ENCODE peak calls at places on chromosomes 2 and 18, in eight cellular contexts. One of them, this sample, is unnamed.

GRCh38 chr2:189555243-189555642 is 25.3 kb downstream of the SLC40A1 start:
- DNase-seq in WERI-Rb-1: no peak
- DNase-seq in left ventricle myocardium inferior: no peak
- DNase-seq in tibial nerve: no peak
- DNase-seq in OCI-LY7: no peak
- DNase-seq in HAP-1: no peak
- DNase-seq in stomach: no peak
- DNase-seq in astrocyte: no peak
- DNase-seq in this sample: no peak

GRCh38 chr18:22088976-22089375 is 80.4 kb upstream of the GATA6 start:
- DNase-seq in WERI-Rb-1: no peak
- DNase-seq in left ventricle myocardium inferior: no peak
- DNase-seq in tibial nerve: no peak
- DNase-seq in OCI-LY7: no peak
- DNase-seq in HAP-1: no peak
- DNase-seq in stomach: no peak
- DNase-seq in astrocyte: no peak
- DNase-seq in this sample: no peak

GRCh38 chr2:36708119-36708741 is 11.7 kb downstream of the VIT start:
- DNase-seq in WERI-Rb-1: no peak
- DNase-seq in left ventricle myocardium inferior: no peak
- DNase-seq in tibial nerve: peak; percentile 47
- DNase-seq in OCI-LY7: no peak
- DNase-seq in HAP-1: peak; percentile 33
- DNase-seq in stomach: no peak
- DNase-seq in astrocyte: no peak
- DNase-seq in this sample: peak; percentile 55

GRCh38 chr2:72892506-72893173 is 5.4 kb downstream of the SPR start:
- DNase-seq in WERI-Rb-1: peak; percentile 77
- DNase-seq in left ventricle myocardium inferior: peak; percentile 64
- DNase-seq in tibial nerve: no peak
- DNase-seq in OCI-LY7: peak; percentile 70
- DNase-seq in HAP-1: peak; percentile 58
- DNase-seq in stomach: peak; percentile 80
- DNase-seq in astrocyte: peak; percentile 38
- DNase-seq in this sample: no peak

GRCh38 chr18:35489913-35490490 is 7.8 kb downstream of the INO80C start:
- DNase-seq in WERI-Rb-1: no peak
- DNase-seq in left ventricle myocardium inferior: no peak
- DNase-seq in tibial nerve: no peak
- DNase-seq in OCI-LY7: no peak
- DNase-seq in HAP-1: no peak
- DNase-seq in stomach: no peak
- DNase-seq in astrocyte: no peak
- DNase-seq in this sample: no peak

GRCh38 chr18:57772387-57772799 is 30.7 kb downstream of the ATP8B1 start:
- DNase-seq in WERI-Rb-1: no peak
- DNase-seq in left ventricle myocardium inferior: no peak
- DNase-seq in tibial nerve: no peak
- DNase-seq in OCI-LY7: no peak
- DNase-seq in HAP-1: no peak
- DNase-seq in stomach: peak; percentile 79
- DNase-seq in astrocyte: no peak
- DNase-seq in this sample: no peak

GRCh38 chr2:46317092-46317486 is 19.9 kb downstream of the EPAS1 start:
- DNase-seq in WERI-Rb-1: no peak
- DNase-seq in left ventricle myocardium inferior: no peak
- DNase-seq in tibial nerve: no peak
- DNase-seq in OCI-LY7: no peak
- DNase-seq in HAP-1: no peak
- DNase-seq in stomach: no peak
- DNase-seq in astrocyte: no peak
- DNase-seq in this sample: no peak

GRCh38 chr2:204590063-204590462 is 44.8 kb downstream of the PARD3B start:
- DNase-seq in WERI-Rb-1: no peak
- DNase-seq in left ventricle myocardium inferior: no peak
- DNase-seq in tibial nerve: no peak
- DNase-seq in OCI-LY7: no peak
- DNase-seq in HAP-1: no peak
- DNase-seq in stomach: no peak
- DNase-seq in astrocyte: no peak
- DNase-seq in this sample: no peak

GRCh38 chr2:98380203-98380535 is 33.9 kb downstream of the CNGA3 start:
- DNase-seq in WERI-Rb-1: no peak
- DNase-seq in left ventricle myocardium inferior: no peak
- DNase-seq in tibial nerve: no peak
- DNase-seq in OCI-LY7: no peak
- DNase-seq in HAP-1: no peak
- DNase-seq in stomach: no peak
- DNase-seq in astrocyte: no peak
- DNase-seq in this sample: no peak

GRCh38 chr18:8362863-8363262 is 246.4 kb upstream of the RAB12 start:
- DNase-seq in WERI-Rb-1: no peak
- DNase-seq in left ventricle myocardium inferior: no peak
- DNase-seq in tibial nerve: no peak
- DNase-seq in OCI-LY7: no peak
- DNase-seq in HAP-1: no peak
- DNase-seq in stomach: no peak
- DNase-seq in astrocyte: no peak
- DNase-seq in this sample: no peak

GRCh38 chr2:10762651-10763460 is 41.4 kb downstream of the ATP6V1C2 start:
- DNase-seq in WERI-Rb-1: no peak
- DNase-seq in left ventricle myocardium inferior: no peak
- DNase-seq in tibial nerve: no peak
- DNase-seq in OCI-LY7: no peak
- DNase-seq in HAP-1: peak; percentile 40
- DNase-seq in stomach: no peak
- DNase-seq in astrocyte: no peak
- DNase-seq in this sample: no peak

GRCh38 chr2:64887565-64887964 is 101.6 kb upstream of the SLC1A4 start:
- DNase-seq in WERI-Rb-1: no peak
- DNase-seq in left ventricle myocardium inferior: no peak
- DNase-seq in tibial nerve: no peak
- DNase-seq in OCI-LY7: no peak
- DNase-seq in HAP-1: no peak
- DNase-seq in stomach: no peak
- DNase-seq in astrocyte: no peak
- DNase-seq in this sample: no peak

GRCh38 chr2:11996618-11997017 is 250.2 kb downstream of the LPIN1 start:
- DNase-seq in WERI-Rb-1: no peak
- DNase-seq in left ventricle myocardium inferior: no peak
- DNase-seq in tibial nerve: no peak
- DNase-seq in OCI-LY7: no peak
- DNase-seq in HAP-1: no peak
- DNase-seq in stomach: no peak
- DNase-seq in astrocyte: peak; percentile 69
- DNase-seq in this sample: no peak

GRCh38 chr2:55017880-55018279 is 32.4 kb downstream of the RTN4 start:
- DNase-seq in WERI-Rb-1: no peak
- DNase-seq in left ventricle myocardium inferior: no peak
- DNase-seq in tibial nerve: no peak
- DNase-seq in OCI-LY7: no peak
- DNase-seq in HAP-1: no peak
- DNase-seq in stomach: no peak
- DNase-seq in astrocyte: no peak
- DNase-seq in this sample: no peak

DNA sequence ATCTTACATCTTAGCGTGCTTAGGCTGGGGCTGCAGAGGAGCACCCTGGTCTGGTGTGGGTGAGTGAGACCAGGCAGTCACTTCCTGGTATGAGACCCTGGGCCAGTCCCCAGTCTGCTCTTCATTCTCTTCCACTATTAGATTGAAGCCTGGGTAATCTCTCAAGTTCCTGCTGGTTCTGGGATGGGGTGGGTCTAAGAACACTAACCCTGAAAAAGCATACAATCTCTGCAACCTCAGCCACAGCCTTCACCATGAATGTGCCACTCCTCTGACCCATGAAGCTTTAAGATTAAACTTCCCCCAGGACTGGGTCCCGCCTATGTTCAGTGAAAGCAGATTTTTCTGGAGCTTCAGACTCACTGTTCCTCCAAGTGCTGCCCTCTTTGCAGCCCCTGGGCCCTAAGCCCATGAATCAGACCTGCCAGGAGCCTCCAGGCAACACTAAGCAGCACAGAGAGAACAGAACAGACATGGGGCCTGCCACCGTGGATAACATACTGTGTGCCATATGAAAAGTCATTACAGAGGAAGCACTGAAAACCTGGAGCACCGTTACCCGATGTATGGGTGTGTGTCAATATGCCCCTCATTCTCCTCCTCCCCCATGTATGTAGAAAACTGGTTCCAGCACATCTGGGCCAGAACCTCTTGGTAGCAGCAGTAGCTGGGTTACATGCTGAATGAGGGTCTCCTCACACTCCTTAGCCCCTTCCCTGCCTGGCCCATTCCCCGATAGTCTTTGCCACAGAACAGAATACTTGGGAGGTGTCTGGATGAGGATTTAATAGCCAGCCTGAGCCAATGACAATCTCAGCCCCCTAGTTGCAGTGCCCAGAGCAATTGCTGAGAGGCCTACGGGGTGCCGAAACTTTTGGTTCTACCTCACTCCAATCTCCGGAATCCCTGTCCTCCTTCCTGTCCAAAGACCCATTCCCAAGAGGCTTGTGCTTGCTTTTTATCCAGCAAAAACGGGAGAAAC is 2.7 kb upstream of the SIX2 start:
- DNase-seq in WERI-Rb-1: no peak
- DNase-seq in left ventricle myocardium inferior: no peak
- DNase-seq in tibial nerve: no peak
- DNase-seq in OCI-LY7: no peak
- DNase-seq in HAP-1: no peak
- DNase-seq in stomach: no peak
- DNase-seq in astrocyte: no peak
- DNase-seq in this sample: no peak
- H3K9me3 ChIP-seq in WERI-Rb-1: peaks cover 5% of the 10 kb centered on the region
- H3K9me3 ChIP-seq in left ventricle myocardium inferior: no peaks in the 10 kb centered on the region
- H3K9me3 ChIP-seq in tibial nerve: no peaks in the 10 kb centered on the region
- H3K9me3 ChIP-seq in OCI-LY7: no peaks in the 10 kb centered on the region
- H3K9me3 ChIP-seq in HAP-1: no peaks in the 10 kb centered on the region
- H3K9me3 ChIP-seq in stomach: no peaks in the 10 kb centered on the region
- H3K9me3 ChIP-seq in astrocyte: peaks cover 5% of the 10 kb centered on the region
- H3K9me3 ChIP-seq in this sample: no peaks in the 10 kb centered on the region

DNA sequence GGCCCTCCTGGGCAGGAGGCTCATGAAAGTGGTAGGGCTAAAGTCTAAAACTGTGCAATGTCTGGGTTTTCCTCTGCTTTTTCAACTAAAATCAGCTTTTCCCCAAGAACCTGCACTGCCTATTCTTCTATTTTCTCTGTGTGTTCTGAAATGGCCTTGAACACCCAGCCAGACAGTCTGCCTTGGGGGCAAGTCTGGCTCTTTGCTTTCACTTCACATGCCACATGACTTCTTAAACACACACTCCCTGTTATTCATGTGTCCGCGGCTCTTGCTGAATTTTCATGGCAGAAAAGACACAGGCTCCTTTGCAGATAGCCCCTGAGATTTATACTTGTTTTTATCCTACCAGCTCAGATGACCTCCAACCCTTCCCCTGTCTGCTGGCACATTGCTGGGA is 10.6 kb upstream of the RPIA start:
- DNase-seq in WERI-Rb-1: no peak
- DNase-seq in left ventricle myocardium inferior: no peak
- DNase-seq in tibial nerve: no peak
- DNase-seq in OCI-LY7: no peak
- DNase-seq in HAP-1: no peak
- DNase-seq in stomach: no peak
- DNase-seq in astrocyte: no peak
- DNase-seq in this sample: no peak
- H3K9me3 ChIP-seq in WERI-Rb-1: peaks cover 16% of the 10 kb centered on the region
- H3K9me3 ChIP-seq in left ventricle myocardium inferior: peaks cover 12% of the 10 kb centered on the region
- H3K9me3 ChIP-seq in tibial nerve: no peaks in the 10 kb centered on the region
- H3K9me3 ChIP-seq in OCI-LY7: peaks cover 29% of the 10 kb centered on the region
- H3K9me3 ChIP-seq in HAP-1: peaks cover 16% of the 10 kb centered on the region
- H3K9me3 ChIP-seq in stomach: no peaks in the 10 kb centered on the region
- H3K9me3 ChIP-seq in astrocyte: peaks cover 13% of the 10 kb centered on the region
- H3K9me3 ChIP-seq in this sample: no peaks in the 10 kb centered on the region

DNA sequence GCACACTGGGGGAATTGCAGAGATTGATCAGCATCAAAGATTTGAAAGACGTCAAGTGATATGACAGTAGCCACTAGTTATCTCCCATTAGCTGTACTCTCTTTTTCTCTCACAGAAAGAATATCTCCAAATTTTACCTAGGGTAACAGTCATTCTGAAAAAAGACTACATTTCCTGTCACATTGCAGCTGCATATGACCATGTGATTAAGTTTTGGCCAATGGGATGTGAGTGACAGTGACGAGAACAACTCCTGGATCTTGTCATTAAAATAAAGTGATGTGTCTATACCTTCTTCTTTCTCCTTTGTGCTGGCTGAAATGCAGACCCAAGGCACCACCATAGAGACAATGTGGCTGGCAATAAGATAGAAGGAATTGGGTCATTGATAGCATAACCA is 10.5 kb upstream of the NEUROD1 start:
- DNase-seq in WERI-Rb-1: no peak
- DNase-seq in left ventricle myocardium inferior: no peak
- DNase-seq in tibial nerve: no peak
- DNase-seq in OCI-LY7: no peak
- DNase-seq in HAP-1: no peak
- DNase-seq in stomach: no peak
- DNase-seq in astrocyte: no peak
- DNase-seq in this sample: no peak
- H3K9me3 ChIP-seq in WERI-Rb-1: no peaks in the 10 kb centered on the region
- H3K9me3 ChIP-seq in left ventricle myocardium inferior: no peaks in the 10 kb centered on the region
- H3K9me3 ChIP-seq in tibial nerve: no peaks in the 10 kb centered on the region
- H3K9me3 ChIP-seq in OCI-LY7: no peaks in the 10 kb centered on the region
- H3K9me3 ChIP-seq in HAP-1: no peaks in the 10 kb centered on the region
- H3K9me3 ChIP-seq in stomach: no peaks in the 10 kb centered on the region
- H3K9me3 ChIP-seq in astrocyte: no peaks in the 10 kb centered on the region
- H3K9me3 ChIP-seq in this sample: no peaks in the 10 kb centered on the region

GRCh38 chr2:147855316-147855715 is 10.5 kb downstream of the ACVR2A start:
- DNase-seq in WERI-Rb-1: no peak
- DNase-seq in left ventricle myocardium inferior: no peak
- DNase-seq in tibial nerve: no peak
- DNase-seq in OCI-LY7: no peak
- DNase-seq in HAP-1: no peak
- DNase-seq in stomach: no peak
- DNase-seq in astrocyte: no peak
- DNase-seq in this sample: no peak
- H3K9me3 ChIP-seq in WERI-Rb-1: no peaks in the 10 kb centered on the region
- H3K9me3 ChIP-seq in left ventricle myocardium inferior: no peaks in the 10 kb centered on the region
- H3K9me3 ChIP-seq in tibial nerve: no peaks in the 10 kb centered on the region
- H3K9me3 ChIP-seq in OCI-LY7: no peaks in the 10 kb centered on the region
- H3K9me3 ChIP-seq in HAP-1: no peaks in the 10 kb centered on the region
- H3K9me3 ChIP-seq in stomach: no peaks in the 10 kb centered on the region
- H3K9me3 ChIP-seq in astrocyte: no peaks in the 10 kb centered on the region
- H3K9me3 ChIP-seq in this sample: no peaks in the 10 kb centered on the region